ENCODE peak calls at places on chromosomes 6 and 20, in four cellular contexts. C is fibroblast of lung, I is fibroblast of pulmonary artery, O is cardiac muscle cell. E is an unnamed sample.

GRCh38 chr20:36181934-36182603 is 27.5 kb downstream of the EPB41L1 start:
- DNase-seq in C (peak; percentile 74), I (peak; percentile 76), O (no peak), E (no peak)

GRCh38 chr6:139533573-139534471 is 159.4 kb upstream of the CITED2 start:
- DNase-seq in O (peak; percentile 17), I (peak; percentile 96), C (peak; percentile 91), E (no peak)

GRCh38 chr6:3318226-3318625 is 59.5 kb downstream of the PSMG4 start:
- DNase-seq in O (no peak), I (no peak), C (no peak), E (no peak)

GRCh38 chr6:142567476-142567875 is 265.7 kb downstream of the ADGRG6 start:
- DNase-seq in I (no peak), C (no peak), O (no peak), E (no peak)

GRCh38 chr6:44193307-44193910 is 23.3 kb upstream of the MYMX start:
- DNase-seq in I (no peak), C (no peak), O (no peak), E (no peak)

GRCh38 chr6:51480040-51480439 is 607.4 kb downstream of the PKHD1 start:
- DNase-seq in C (no peak), O (no peak), I (no peak), E (no peak)

GRCh38 chr6:136403166-136403980 is 113.7 kb upstream of the BCLAF1 start:
- DNase-seq in O (no peak), C (peak; percentile 96), I (peak; percentile 88), E (no peak)

GRCh38 chr20:10578607-10579006 is 95.2 kb downstream of the JAG1 start:
- DNase-seq in I (peak; percentile 72), O (no peak), C (peak; percentile 59), E (no peak)

GRCh38 chr6:90263653-90264052 is 33.0 kb downstream of the BACH2 start:
- DNase-seq in I (no peak), O (no peak), C (peak; percentile 94), E (no peak)

GRCh38 chr6:106574729-106575458 is 54.4 kb downstream of the RTN4IP1 start:
- DNase-seq in C (peak; percentile 60), I (peak; percentile 70), O (no peak), E (no peak)

GRCh38 chr20:3248167-3248992 is 9.4 kb upstream of the SLC4A11 start:
- DNase-seq in O (peak; percentile 49), C (peak; percentile 33), I (peak; percentile 29), E (peak; percentile 34)

GRCh38 chr20:3247638-3248037 is 8.6 kb upstream of the SLC4A11 start:
- DNase-seq in C (no peak), I (no peak), O (no peak), E (no peak)

GRCh38 chr20:3251806-3252205 is 12.8 kb upstream of the SLC4A11 start:
- DNase-seq in C (peak; percentile 45), I (peak; percentile 57), O (no peak), E (no peak)

GRCh38 chr20:3248993-3249347 is 10.0 kb upstream of the SLC4A11 start:
- DNase-seq in I (no peak), C (no peak), O (no peak), E (no peak)

DNA sequence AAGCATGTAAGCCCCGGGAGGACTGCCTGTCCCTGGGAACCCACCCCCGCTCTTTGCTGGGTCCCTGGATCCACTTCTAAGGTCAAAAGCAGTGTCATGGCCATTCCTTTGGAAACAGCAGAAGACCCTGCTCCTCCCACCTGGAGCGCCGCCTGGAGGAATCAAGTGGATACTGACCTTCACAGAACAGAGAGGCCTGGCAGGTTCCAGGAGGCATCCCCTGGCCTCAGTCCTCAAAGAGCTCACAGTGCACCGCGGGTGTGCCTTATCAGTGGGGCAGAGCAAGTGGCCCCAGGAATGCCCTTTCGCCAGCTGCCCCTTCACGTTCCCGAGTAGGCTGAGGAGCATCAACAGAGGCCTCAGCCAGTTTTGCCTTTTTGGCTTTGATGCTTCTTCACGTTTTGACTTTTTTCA is 11.1 kb upstream of the SLC4A11 start:
- DNase-seq in C (no peak), O (peak; percentile 58), I (no peak), E (peak; percentile 66)
- TF ChIP-seq CTCF in C (no peak), O (peak; percentile 29), I (peak; percentile 25), E (peak; percentile 47)

GRCh38 chr20:61980647-61981583 is 84.8 kb downstream of the TAF4 start:
- DNase-seq in I (peak; percentile 53), O (peak; percentile 36), C (peak; percentile 8), E (peak; percentile 46)
- TF ChIP-seq CTCF in I (peak; percentile 73), O (peak; percentile 30), C (peak; percentile 7), E (no peak)

DNA sequence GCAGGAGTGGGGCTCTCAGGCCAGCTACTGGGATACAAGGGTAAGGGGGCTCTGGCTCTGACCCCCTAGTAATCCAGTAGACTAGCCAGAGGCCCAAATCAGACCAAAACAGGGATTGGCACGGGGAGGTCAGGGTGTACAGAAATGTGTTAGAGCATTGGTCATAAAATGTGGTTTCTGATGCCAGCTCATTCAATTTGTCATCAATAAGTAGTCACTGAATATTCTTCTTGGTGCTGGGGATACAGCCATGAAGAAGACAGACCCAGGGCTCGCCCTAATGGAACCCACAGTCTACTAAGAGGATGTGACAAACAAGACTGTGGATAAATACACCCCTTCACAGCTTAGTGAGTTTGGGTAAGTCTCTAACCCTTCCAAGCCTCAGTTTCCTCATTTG is 11.1 kb downstream of the MAP1LC3A start:
- DNase-seq in I (no peak), C (no peak), O (no peak), E (no peak)
- TF ChIP-seq CTCF in I (no peak), C (no peak), O (no peak), E (no peak)

GRCh38 chr6:68978411-68978810 is 343.3 kb downstream of the ADGRB3 start:
- DNase-seq in C (no peak), I (no peak), O (no peak), E (no peak)

GRCh38 chr6:68975064-68975463 is 340.0 kb downstream of the ADGRB3 start:
- DNase-seq in C (peak; percentile 22), I (peak; percentile 30), O (peak; percentile 60), E (no peak)

GRCh38 chr6:68976260-68976659 is 341.2 kb downstream of the ADGRB3 start:
- DNase-seq in O (no peak), I (peak; percentile 7), C (no peak), E (no peak)
- TF ChIP-seq CTCF in O (peak; percentile 20), I (peak; percentile 21), C (no peak), E (no peak)

GRCh38 chr6:18997375-18997826 is 610.3 kb downstream of the RNF144B start:
- DNase-seq in I (peak; percentile 70), O (peak; percentile 78), C (peak; percentile 65), E (no peak)
- TF ChIP-seq CTCF in I (peak; percentile 75), O (peak; percentile 73), C (peak; percentile 36), E (peak; percentile 44)

DNA sequence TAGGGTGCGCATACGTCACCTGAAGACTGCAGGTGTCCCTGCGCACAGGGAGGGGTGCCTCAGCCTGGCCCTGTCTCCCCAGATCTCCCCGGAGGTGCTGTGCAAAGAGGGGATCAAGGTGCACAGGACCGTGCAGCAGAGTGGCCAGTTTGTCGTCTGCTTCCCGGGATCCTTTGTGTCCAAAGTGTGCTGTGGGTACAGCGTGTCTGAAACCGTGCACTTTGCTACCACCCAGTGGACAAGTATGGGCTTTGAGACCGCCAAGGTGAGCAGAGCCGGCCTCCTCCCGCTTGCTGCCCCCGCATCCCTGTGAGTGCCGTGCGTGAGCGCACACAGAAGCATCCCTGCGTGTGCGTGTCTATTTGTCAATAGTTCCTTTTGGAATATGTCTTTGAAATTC is 150.7 kb downstream of the DTNBP1 start:
- DNase-seq in C (no peak), O (peak; percentile 17), I (peak; percentile 30), E (peak; percentile 19)
- TF ChIP-seq CTCF in C (no peak), O (peak; percentile 13), I (peak; percentile 15), E (no peak)